ENCODE peak calls at places on chromosomes 5 and 9, in four cellular contexts. One of them, this sample, is unnamed.

GRCh38 chr5:27144456-27144855 is 106.1 kb upstream of the CDH9 start:
- DNase-seq in transverse colon: no peak
- DNase-seq in upper lobe of right lung: no peak
- DNase-seq in spleen: no peak
- DNase-seq in this sample: no peak

GRCh38 chr5:139837711-139838380 is 42.2 kb downstream of the PSD2 start:
- DNase-seq in transverse colon: no peak
- DNase-seq in upper lobe of right lung: peak; percentile 36
- DNase-seq in spleen: peak; percentile 56
- DNase-seq in this sample: no peak

GRCh38 chr5:157558681-157559080 is 16.9 kb downstream of the ADAM19 start:
- DNase-seq in transverse colon: no peak
- DNase-seq in upper lobe of right lung: no peak
- DNase-seq in spleen: no peak
- DNase-seq in this sample: no peak

GRCh38 chr5:125550237-125550636 is 803.8 kb upstream of the ZNF608 start:
- DNase-seq in transverse colon: no peak
- DNase-seq in upper lobe of right lung: no peak
- DNase-seq in spleen: no peak
- DNase-seq in this sample: no peak

GRCh38 chr5:90637731-90638130 is 79.1 kb downstream of the ADGRV1 start:
- DNase-seq in transverse colon: no peak
- DNase-seq in upper lobe of right lung: no peak
- DNase-seq in spleen: no peak
- DNase-seq in this sample: no peak

GRCh38 chr5:107425541-107426031 is 245.2 kb downstream of the EFNA5 start:
- DNase-seq in transverse colon: no peak
- DNase-seq in upper lobe of right lung: no peak
- DNase-seq in spleen: no peak
- DNase-seq in this sample: no peak

GRCh38 chr5:142600611-142601360 is 85.1 kb downstream of the FGF1 start:
- DNase-seq in transverse colon: peak; percentile 18
- DNase-seq in upper lobe of right lung: no peak
- DNase-seq in spleen: no peak
- DNase-seq in this sample: no peak

GRCh38 chr5:102700126-102700851 is 54.8 kb upstream of the PAM start:
- DNase-seq in transverse colon: no peak
- DNase-seq in upper lobe of right lung: no peak
- DNase-seq in spleen: no peak
- DNase-seq in this sample: no peak

GRCh38 chr5:96629774-96630173 is 32.4 kb upstream of the CAST start:
- DNase-seq in transverse colon: no peak
- DNase-seq in upper lobe of right lung: no peak
- DNase-seq in spleen: no peak
- DNase-seq in this sample: no peak

DNA sequence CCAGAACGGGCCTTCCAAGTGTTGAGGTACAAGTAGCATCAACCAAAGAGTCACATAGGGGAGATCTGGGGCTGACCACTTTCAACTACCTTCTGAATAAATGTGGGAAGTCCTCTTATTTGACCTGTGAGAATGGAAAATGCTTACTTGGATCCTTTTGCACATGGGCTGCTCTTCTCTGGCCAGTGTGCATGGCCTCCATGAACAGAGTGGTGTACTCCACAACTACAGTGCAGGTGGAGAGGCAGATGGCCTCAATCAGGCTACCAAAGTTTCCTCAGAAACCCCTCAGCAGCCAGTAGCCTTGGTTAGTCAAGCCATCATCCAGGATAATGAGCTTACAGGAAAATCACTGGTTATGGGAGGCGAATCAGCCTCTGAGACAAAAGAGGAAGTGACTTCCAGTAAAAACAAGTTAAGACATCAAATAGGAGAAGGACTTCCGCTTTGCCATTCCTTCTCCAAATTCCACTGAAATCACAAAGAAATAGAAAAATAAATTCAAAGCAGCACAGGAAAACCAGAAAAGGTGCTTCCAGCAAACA is 18.3 kb upstream of the FCHO2 start:
- DNase-seq in transverse colon: no peak
- DNase-seq in upper lobe of right lung: no peak
- DNase-seq in spleen: no peak
- DNase-seq in this sample: no peak
- H3K27ac ChIP-seq in transverse colon: peak overlapping the region; percentile 60
- H3K27ac ChIP-seq in upper lobe of right lung: peak overlapping the region; percentile 58
- H3K27ac ChIP-seq in spleen: peak overlapping the region; percentile 70
- H3K27ac ChIP-seq in this sample: no peak overlapping the region

DNA sequence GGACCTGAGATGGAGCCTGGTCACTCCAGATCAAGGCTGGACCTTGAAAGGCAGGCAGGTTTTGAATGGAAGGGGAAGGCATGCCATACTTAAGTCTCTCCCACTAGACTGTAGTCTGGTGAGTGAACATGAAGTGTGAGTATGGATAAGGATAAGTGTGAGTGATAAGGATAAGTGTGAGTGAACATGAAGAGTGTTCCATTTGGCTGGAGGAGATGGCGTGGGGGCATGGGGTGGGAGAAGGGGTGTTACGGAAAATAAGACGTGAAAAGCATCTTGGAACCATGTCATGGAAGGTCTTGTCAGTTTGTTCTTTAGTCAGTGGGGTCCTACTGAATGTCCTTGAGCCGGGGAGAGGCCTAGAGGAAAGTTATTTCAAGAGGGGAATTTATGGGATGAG is 32.8 kb downstream of the HMGXB3 start:
- DNase-seq in transverse colon: no peak
- DNase-seq in upper lobe of right lung: no peak
- DNase-seq in spleen: no peak
- DNase-seq in this sample: no peak
- TF ChIP-seq CTCF in transverse colon: no peak
- TF ChIP-seq CTCF in upper lobe of right lung: no peak
- TF ChIP-seq CTCF in spleen: no peak
- TF ChIP-seq CTCF in this sample: no peak

DNA sequence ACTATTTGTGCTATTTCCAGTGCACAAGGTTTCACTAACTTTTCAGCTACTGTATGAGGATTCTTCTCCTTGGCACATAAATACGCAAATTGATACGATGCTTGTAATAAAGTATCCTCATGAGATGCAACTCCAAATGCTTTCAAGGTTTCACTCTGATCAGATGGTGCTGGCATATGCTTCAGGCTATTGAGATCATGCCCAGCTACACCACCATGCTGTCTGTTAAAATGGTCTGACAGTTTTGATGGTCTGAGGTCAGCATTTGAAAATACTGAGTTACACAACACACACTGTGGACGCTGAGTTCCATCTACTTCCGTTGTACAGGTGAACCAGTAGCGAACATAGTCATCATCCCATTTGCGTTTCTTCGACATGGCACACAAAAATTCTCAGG is 4.7 kb downstream of the FAM200C start:
- DNase-seq in transverse colon: no peak
- DNase-seq in upper lobe of right lung: no peak
- DNase-seq in spleen: no peak
- DNase-seq in this sample: no peak
- H3K4me3 ChIP-seq in transverse colon: no peak overlapping the region
- H3K4me3 ChIP-seq in upper lobe of right lung: no peak overlapping the region
- H3K4me3 ChIP-seq in spleen: no peak overlapping the region
- H3K4me3 ChIP-seq in this sample: no peak overlapping the region

GRCh38 chr5:92944903-92945629 is 636.0 kb downstream of the NR2F1-AS1 start:
- DNase-seq in transverse colon: no peak
- DNase-seq in upper lobe of right lung: no peak
- DNase-seq in spleen: no peak
- DNase-seq in this sample: no peak

GRCh38 chr5:92944337-92944736 is 636.7 kb downstream of the NR2F1-AS1 start:
- DNase-seq in transverse colon: no peak
- DNase-seq in upper lobe of right lung: no peak
- DNase-seq in spleen: no peak
- DNase-seq in this sample: no peak

GRCh38 chr5:92945630-92946097 is 635.4 kb downstream of the NR2F1-AS1 start:
- DNase-seq in transverse colon: no peak
- DNase-seq in upper lobe of right lung: no peak
- DNase-seq in spleen: no peak
- DNase-seq in this sample: no peak

GRCh38 chr5:92942762-92943161 is 638.3 kb downstream of the NR2F1-AS1 start:
- DNase-seq in transverse colon: no peak
- DNase-seq in upper lobe of right lung: no peak
- DNase-seq in spleen: no peak
- DNase-seq in this sample: no peak

DNA sequence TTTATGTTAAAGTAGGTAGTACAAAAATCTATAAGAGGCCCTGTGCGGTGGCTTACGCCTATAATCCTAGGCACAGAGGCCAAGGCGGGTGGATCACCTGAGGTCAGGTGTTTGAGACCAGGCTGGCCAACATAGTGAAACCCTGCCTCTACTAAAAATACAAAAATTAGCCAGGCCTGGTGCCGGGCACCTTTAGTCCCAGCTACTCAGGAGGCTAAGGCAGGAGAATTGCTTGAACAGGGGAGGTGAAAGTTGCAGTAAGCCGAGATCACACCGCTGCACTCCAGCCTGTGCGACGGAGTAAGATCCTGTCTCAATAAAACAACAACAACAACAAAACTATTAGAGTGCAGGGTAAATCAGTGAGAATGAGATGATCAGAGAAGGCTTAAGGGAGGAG is 634.5 kb downstream of the NR2F1-AS1 start:
- DNase-seq in transverse colon: no peak
- DNase-seq in upper lobe of right lung: no peak
- DNase-seq in spleen: no peak
- DNase-seq in this sample: no peak
- H3K27ac ChIP-seq in transverse colon: no peak overlapping the region
- H3K27ac ChIP-seq in upper lobe of right lung: no peak overlapping the region
- H3K27ac ChIP-seq in spleen: no peak overlapping the region
- H3K27ac ChIP-seq in this sample: no peak overlapping the region

GRCh38 chr9:121541256-121541655 is 41.6 kb upstream of the GGTA1 start:
- DNase-seq in transverse colon: no peak
- DNase-seq in upper lobe of right lung: no peak
- DNase-seq in spleen: no peak
- DNase-seq in this sample: no peak

GRCh38 chr9:121541945-121542344 is 42.3 kb upstream of the GGTA1 start:
- DNase-seq in transverse colon: no peak
- DNase-seq in upper lobe of right lung: no peak
- DNase-seq in spleen: no peak
- DNase-seq in this sample: no peak

GRCh38 chr9:121532881-121533280 is 33.2 kb upstream of the GGTA1 start:
- DNase-seq in transverse colon: no peak
- DNase-seq in upper lobe of right lung: no peak
- DNase-seq in spleen: peak; percentile 30
- DNase-seq in this sample: no peak

GRCh38 chr9:121537283-121537682 is 37.6 kb upstream of the GGTA1 start:
- DNase-seq in transverse colon: no peak
- DNase-seq in upper lobe of right lung: no peak
- DNase-seq in spleen: no peak
- DNase-seq in this sample: no peak

DNA sequence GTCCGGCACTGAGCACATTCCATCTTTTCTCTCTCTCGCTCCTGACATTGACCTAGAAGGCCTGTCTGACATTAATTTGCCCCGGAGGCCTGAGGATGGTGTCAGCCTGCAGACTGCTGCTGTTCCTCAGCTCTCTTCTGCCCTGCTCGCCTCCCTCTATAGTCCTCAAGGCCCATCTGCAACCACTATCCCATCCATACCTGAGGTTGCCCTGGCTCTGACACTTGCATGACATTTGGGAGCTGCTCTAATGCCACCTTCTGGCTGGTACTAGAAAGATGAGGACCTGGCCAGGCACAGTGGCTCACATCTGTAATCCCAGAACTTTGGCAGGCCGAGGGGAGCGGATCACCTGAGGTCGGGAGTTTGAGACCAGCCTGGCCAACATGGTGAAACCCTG is 38.6 kb upstream of the GGTA1 start:
- DNase-seq in transverse colon: no peak
- DNase-seq in upper lobe of right lung: no peak
- DNase-seq in spleen: no peak
- DNase-seq in this sample: no peak
- TF ChIP-seq CTCF in transverse colon: no peak
- TF ChIP-seq CTCF in upper lobe of right lung: no peak
- TF ChIP-seq CTCF in spleen: no peak
- TF ChIP-seq CTCF in this sample: no peak

This sample was measured in CD8-positive, alpha-beta T cell.